ENCODE peak calls at places on chromosomes 1 and 21, in six cellular contexts. One of them, this sample, is unnamed.

GRCh38 chr1:55503663-55504305 is 288.6 kb upstream of the USP24 start:
- DNase-seq in activated naive CD4-positive, alpha-beta T cell: no peak
- DNase-seq in stimulated activated CD8-positive, alpha-beta memory T cell treated with anti-CD3 and anti-CD28 coated beads, Interleukin-15, amount 100 ng/mL, for 24 hours: no peak
- DNase-seq in iris pigment epithelial cell: peak; percentile 26
- DNase-seq in lower lobe of right lung: no peak
- DNase-seq in pons: no peak
- DNase-seq in this sample: no peak

GRCh38 chr1:51344602-51345299 is 14.4 kb upstream of the TTC39A start:
- DNase-seq in pons: no peak
- DNase-seq in lower lobe of right lung: peak; percentile 75
- DNase-seq in stimulated activated CD8-positive, alpha-beta memory T cell treated with anti-CD3 and anti-CD28 coated beads, Interleukin-15, amount 100 ng/mL, for 24 hours: no peak
- DNase-seq in iris pigment epithelial cell: no peak
- DNase-seq in activated naive CD4-positive, alpha-beta T cell: no peak
- DNase-seq in this sample: no peak

GRCh38 chr1:229620876-229621275 is 5.0 kb downstream of the TAF5L start:
- DNase-seq in pons: no peak
- DNase-seq in lower lobe of right lung: no peak
- DNase-seq in iris pigment epithelial cell: peak; percentile 87
- DNase-seq in stimulated activated CD8-positive, alpha-beta memory T cell treated with anti-CD3 and anti-CD28 coated beads, Interleukin-15, amount 100 ng/mL, for 24 hours: no peak
- DNase-seq in activated naive CD4-positive, alpha-beta T cell: no peak
- DNase-seq in this sample: peak; percentile 50

GRCh38 chr1:13992489-13993285 is 292.7 kb downstream of the PRDM2 start:
- DNase-seq in pons: no peak
- DNase-seq in iris pigment epithelial cell: peak; percentile 2
- DNase-seq in stimulated activated CD8-positive, alpha-beta memory T cell treated with anti-CD3 and anti-CD28 coated beads, Interleukin-15, amount 100 ng/mL, for 24 hours: no peak
- DNase-seq in activated naive CD4-positive, alpha-beta T cell: no peak
- DNase-seq in lower lobe of right lung: no peak
- DNase-seq in this sample: no peak

GRCh38 chr1:3460653-3461237 is 6.3 kb downstream of the ARHGEF16 start:
- DNase-seq in activated naive CD4-positive, alpha-beta T cell: no peak
- DNase-seq in iris pigment epithelial cell: peak; percentile 31
- DNase-seq in lower lobe of right lung: no peak
- DNase-seq in stimulated activated CD8-positive, alpha-beta memory T cell treated with anti-CD3 and anti-CD28 coated beads, Interleukin-15, amount 100 ng/mL, for 24 hours: no peak
- DNase-seq in pons: no peak
- DNase-seq in this sample: no peak

GRCh38 chr21:46320331-46320801 is 3.3 kb downstream of the C21orf58 start:
- DNase-seq in iris pigment epithelial cell: no peak
- DNase-seq in pons: no peak
- DNase-seq in stimulated activated CD8-positive, alpha-beta memory T cell treated with anti-CD3 and anti-CD28 coated beads, Interleukin-15, amount 100 ng/mL, for 24 hours: no peak
- DNase-seq in activated naive CD4-positive, alpha-beta T cell: no peak
- DNase-seq in lower lobe of right lung: no peak
- DNase-seq in this sample: no peak

GRCh38 chr1:197985340-197985739 is 68.2 kb downstream of the LHX9 start:
- DNase-seq in lower lobe of right lung: no peak
- DNase-seq in activated naive CD4-positive, alpha-beta T cell: no peak
- DNase-seq in iris pigment epithelial cell: peak; percentile 3
- DNase-seq in pons: no peak
- DNase-seq in stimulated activated CD8-positive, alpha-beta memory T cell treated with anti-CD3 and anti-CD28 coated beads, Interleukin-15, amount 100 ng/mL, for 24 hours: no peak
- DNase-seq in this sample: no peak

GRCh38 chr1:236155841-236156503 is 13.6 kb downstream of the GPR137B start:
- DNase-seq in pons: no peak
- DNase-seq in lower lobe of right lung: no peak
- DNase-seq in stimulated activated CD8-positive, alpha-beta memory T cell treated with anti-CD3 and anti-CD28 coated beads, Interleukin-15, amount 100 ng/mL, for 24 hours: no peak
- DNase-seq in iris pigment epithelial cell: no peak
- DNase-seq in activated naive CD4-positive, alpha-beta T cell: no peak
- DNase-seq in this sample: no peak

GRCh38 chr21:31921079-31921478 is 48.3 kb downstream of the HUNK start:
- DNase-seq in lower lobe of right lung: no peak
- DNase-seq in stimulated activated CD8-positive, alpha-beta memory T cell treated with anti-CD3 and anti-CD28 coated beads, Interleukin-15, amount 100 ng/mL, for 24 hours: no peak
- DNase-seq in pons: no peak
- DNase-seq in iris pigment epithelial cell: no peak
- DNase-seq in activated naive CD4-positive, alpha-beta T cell: no peak
- DNase-seq in this sample: no peak

GRCh38 chr1:35646043-35646442 is 4.7 kb upstream of the PSMB2 start:
- DNase-seq in lower lobe of right lung: no peak
- DNase-seq in pons: no peak
- DNase-seq in activated naive CD4-positive, alpha-beta T cell: no peak
- DNase-seq in iris pigment epithelial cell: peak; percentile 30
- DNase-seq in stimulated activated CD8-positive, alpha-beta memory T cell treated with anti-CD3 and anti-CD28 coated beads, Interleukin-15, amount 100 ng/mL, for 24 hours: no peak
- DNase-seq in this sample: no peak

GRCh38 chr21:25385912-25386474 is 221.3 kb downstream of the MRPL39 start:
- DNase-seq in stimulated activated CD8-positive, alpha-beta memory T cell treated with anti-CD3 and anti-CD28 coated beads, Interleukin-15, amount 100 ng/mL, for 24 hours: no peak
- DNase-seq in iris pigment epithelial cell: peak; percentile 53
- DNase-seq in pons: peak; percentile 70
- DNase-seq in lower lobe of right lung: no peak
- DNase-seq in activated naive CD4-positive, alpha-beta T cell: no peak
- DNase-seq in this sample: peak; percentile 38

GRCh38 chr1:69421286-69421685 is 146.4 kb upstream of the LRRC7 start:
- DNase-seq in lower lobe of right lung: no peak
- DNase-seq in stimulated activated CD8-positive, alpha-beta memory T cell treated with anti-CD3 and anti-CD28 coated beads, Interleukin-15, amount 100 ng/mL, for 24 hours: no peak
- DNase-seq in iris pigment epithelial cell: no peak
- DNase-seq in activated naive CD4-positive, alpha-beta T cell: no peak
- DNase-seq in pons: no peak
- DNase-seq in this sample: peak; percentile 3

GRCh38 chr1:117753652-117754051 is 147.8 kb downstream of the TENT5C start:
- DNase-seq in iris pigment epithelial cell: peak; percentile 79
- DNase-seq in lower lobe of right lung: no peak
- DNase-seq in stimulated activated CD8-positive, alpha-beta memory T cell treated with anti-CD3 and anti-CD28 coated beads, Interleukin-15, amount 100 ng/mL, for 24 hours: no peak
- DNase-seq in activated naive CD4-positive, alpha-beta T cell: no peak
- DNase-seq in pons: no peak
- DNase-seq in this sample: peak; percentile 34

GRCh38 chr1:110674337-110675059 is at the start of gene KCNA3:
- DNase-seq in lower lobe of right lung: peak; percentile 80
- DNase-seq in stimulated activated CD8-positive, alpha-beta memory T cell treated with anti-CD3 and anti-CD28 coated beads, Interleukin-15, amount 100 ng/mL, for 24 hours: peak; percentile 41
- DNase-seq in iris pigment epithelial cell: no peak
- DNase-seq in pons: no peak
- DNase-seq in activated naive CD4-positive, alpha-beta T cell: peak; percentile 45
- DNase-seq in this sample: no peak

GRCh38 chr1:107138767-107139445 is 1.9 kb upstream of the NTNG1 start:
- DNase-seq in lower lobe of right lung: no peak
- DNase-seq in pons: no peak
- DNase-seq in iris pigment epithelial cell: peak; percentile 3
- DNase-seq in stimulated activated CD8-positive, alpha-beta memory T cell treated with anti-CD3 and anti-CD28 coated beads, Interleukin-15, amount 100 ng/mL, for 24 hours: no peak
- DNase-seq in activated naive CD4-positive, alpha-beta T cell: no peak
- DNase-seq in this sample: no peak

GRCh38 chr1:167629681-167630567 is at the start of gene RCSD1:
- DNase-seq in activated naive CD4-positive, alpha-beta T cell: peak; percentile 45
- DNase-seq in pons: no peak
- DNase-seq in stimulated activated CD8-positive, alpha-beta memory T cell treated with anti-CD3 and anti-CD28 coated beads, Interleukin-15, amount 100 ng/mL, for 24 hours: no peak
- DNase-seq in iris pigment epithelial cell: no peak
- DNase-seq in lower lobe of right lung: peak; percentile 64
- DNase-seq in this sample: no peak

GRCh38 chr1:24117722-24118409 is 5.9 kb upstream of the MYOM3 start:
- DNase-seq in activated naive CD4-positive, alpha-beta T cell: no peak
- DNase-seq in lower lobe of right lung: peak; percentile 30
- DNase-seq in pons: no peak
- DNase-seq in stimulated activated CD8-positive, alpha-beta memory T cell treated with anti-CD3 and anti-CD28 coated beads, Interleukin-15, amount 100 ng/mL, for 24 hours: no peak
- DNase-seq in iris pigment epithelial cell: peak; percentile 38
- DNase-seq in this sample: no peak

This sample was measured in GM04504.